ENCODE peak calls at places on chromosomes 5 and 9, in nine cellular contexts. Z is trophoblast cell; X is mesenchymal stem cell; B is GM06990; K is CD8-positive, alpha-beta memory T cell; T is effector memory CD4-positive, alpha-beta T cell; R is cardiac muscle cell; W is tibial artery; Y is right lobe of liver. J is an unnamed sample.
A peak's percentile ranks its signal among the peaks of the same experiment; 100 is the strongest.

GRCh38 chr5:541888-542692 is 17.8 kb upstream of the SLC9A3 start:
- DNase-seq in Y (peak; percentile 43), Z (no peak), W (no peak), B (no peak), K (no peak), X (no peak), R (no peak), T (no peak), J (no peak)

GRCh38 chr9:83920469-83920941 is 727 bp downstream of the KIF27 start:
- DNase-seq in X (peak; percentile 64), R (peak; percentile 50), Z (peak; percentile 37), T (no peak), W (no peak), Y (no peak), K (no peak), B (no peak), J (peak; percentile 71)

GRCh38 chr5:177178905-177179304 is 45.3 kb downstream of the NSD1 start:
- DNase-seq in K (no peak), X (no peak), T (no peak), B (no peak), Y (no peak), W (no peak), R (no peak), Z (no peak), J (no peak)

GRCh38 chr5:177416334-177416733 is 7.0 kb upstream of the F12 start:
- DNase-seq in T (no peak), Y (no peak), B (no peak), X (peak; percentile 91), Z (peak; percentile 83), W (peak; percentile 73), K (no peak), R (peak; percentile 60), J (no peak)

GRCh38 chr5:43917925-43918324 is 314.9 kb downstream of the NNT start:
- DNase-seq in T (no peak), K (no peak), Y (no peak), R (no peak), W (no peak), X (no peak), Z (no peak), B (no peak), J (no peak)

GRCh38 chr5:168012006-168012405 is 279.4 kb upstream of the WWC1 start:
- DNase-seq in K (no peak), X (no peak), Z (no peak), R (no peak), T (no peak), W (no peak), Y (no peak), B (no peak), J (no peak)

GRCh38 chr5:168992687-168993086 is 308.3 kb downstream of the SLIT3 start:
- DNase-seq in R (no peak), T (no peak), W (no peak), K (no peak), X (no peak), B (no peak), Y (no peak), Z (no peak), J (peak; percentile 65)

GRCh38 chr5:62208218-62208852 is 97.7 kb upstream of the KIF2A start:
- DNase-seq in T (no peak), K (no peak), R (no peak), Z (no peak), X (no peak), W (no peak), Y (no peak), B (no peak), J (no peak)

DNA sequence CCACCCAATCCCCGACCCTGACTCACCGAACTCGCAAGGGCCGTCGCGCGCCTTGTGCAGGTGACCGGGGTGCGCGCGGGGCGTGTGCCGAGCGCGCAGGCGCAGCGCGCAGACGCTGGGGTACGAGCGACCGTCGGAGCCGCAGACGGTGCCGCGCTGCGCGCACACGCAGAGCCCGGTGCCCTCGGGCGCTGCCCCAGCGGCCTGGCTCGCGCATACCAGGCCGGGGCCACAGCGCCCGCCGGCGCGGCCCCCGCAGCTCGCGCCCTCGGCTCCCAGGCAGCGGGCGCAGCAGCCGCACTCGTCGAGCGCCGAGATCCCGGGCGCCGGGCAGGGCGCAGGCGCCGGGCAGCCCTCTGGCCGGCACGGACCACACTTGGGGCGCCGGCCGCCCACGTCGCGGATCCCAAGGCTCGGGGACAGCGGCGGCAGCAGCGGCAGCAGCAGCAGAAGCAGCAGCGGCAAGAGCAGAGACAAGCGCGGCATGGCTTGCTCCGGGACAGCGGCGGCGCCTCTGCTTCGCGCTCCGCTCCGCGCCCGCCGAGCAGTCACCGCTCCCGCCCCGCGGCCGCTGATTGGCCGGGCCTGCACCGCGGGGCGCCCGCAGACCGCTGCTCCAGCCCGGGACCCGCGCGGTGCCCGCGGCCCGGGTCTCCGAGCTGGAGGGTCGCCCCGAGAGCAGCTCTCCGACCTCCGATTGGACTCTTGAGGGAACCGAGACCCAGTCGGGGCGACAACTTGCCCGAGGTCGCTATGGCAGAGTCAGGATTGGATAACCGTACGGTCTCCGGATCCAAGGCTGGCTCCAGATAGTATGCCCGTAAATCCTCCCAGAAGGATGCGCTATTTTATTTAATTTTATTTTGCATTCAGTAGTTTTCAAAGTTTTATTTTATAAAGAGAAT is at the start of gene IGFBPL1:
- DNase-seq in Z (no peak), B (peak; percentile 15), Y (no peak), X (peak; percentile 21), W (no peak), R (peak; percentile 21), T (no peak), K (no peak), J (peak; percentile 95)
- H3K4me3 ChIP-seq in Z (peak within 1 kb of the TSS; percentile 76), B (no peak within 1 kb of the TSS), Y (peak within 1 kb of the TSS; percentile 44), X (peak within 1 kb of the TSS; percentile 65), W (peak within 1 kb of the TSS; percentile 60), R (peak within 1 kb of the TSS; percentile 22), T (no peak within 1 kb of the TSS), K (no peak within 1 kb of the TSS), J (peak within 1 kb of the TSS; percentile 51)

DNA sequence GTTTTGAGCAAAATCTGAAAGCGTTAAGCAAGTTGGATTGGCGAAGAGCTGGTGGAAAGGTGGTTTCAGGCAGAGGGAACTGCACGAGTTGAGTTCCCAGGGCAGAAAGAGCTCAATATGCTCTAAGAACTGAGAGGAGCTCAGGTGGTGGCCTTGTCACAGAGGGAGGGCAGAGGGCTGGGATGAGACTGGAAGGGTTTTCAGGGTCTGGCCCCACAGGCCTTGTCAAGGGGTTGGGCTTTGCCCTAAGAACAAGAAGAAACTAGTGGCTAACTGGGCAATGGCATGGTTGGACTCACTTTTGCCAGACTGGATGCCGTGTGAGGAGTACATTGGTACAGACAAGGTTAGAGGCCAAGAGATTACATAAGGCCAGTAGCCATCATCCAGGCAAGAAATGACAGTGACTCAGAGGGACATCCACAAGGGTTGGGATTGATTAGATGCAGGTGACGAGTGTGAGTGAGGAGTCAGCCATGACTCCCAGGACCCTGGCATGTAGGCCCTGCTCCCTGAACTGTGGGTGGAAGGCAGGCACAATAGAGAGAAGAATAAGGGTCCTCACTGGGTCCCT is 75.1 kb upstream of the SMIM23 start:
- DNase-seq in X (no peak), Z (no peak), Y (no peak), K (no peak), W (peak; percentile 6), R (no peak), T (no peak), B (no peak), J (no peak)
- H3K27me3 ChIP-seq in X (peaks cover 6% of the 10 kb centered on the region), Z (no peaks in the 10 kb centered on the region), Y (no peaks in the 10 kb centered on the region), K (no peaks in the 10 kb centered on the region), W (no peaks in the 10 kb centered on the region), R (no peaks in the 10 kb centered on the region), T (no peaks in the 10 kb centered on the region), B (no peaks in the 10 kb centered on the region), J (no peaks in the 10 kb centered on the region)

GRCh38 chr9:120768247-120768646 is 25.0 kb downstream of the FBXW2 start:
- DNase-seq in K (no peak), R (no peak), B (no peak), W (no peak), T (no peak), Y (no peak), Z (no peak), X (no peak), J (no peak)

GRCh38 chr9:120767451-120767850 is 25.8 kb downstream of the FBXW2 start:
- DNase-seq in B (no peak), X (no peak), Y (no peak), W (no peak), K (no peak), R (no peak), T (no peak), Z (peak; percentile 18), J (no peak)

GRCh38 chr9:120768870-120769269 is 24.3 kb downstream of the FBXW2 start:
- DNase-seq in W (no peak), B (no peak), R (no peak), X (no peak), Z (no peak), K (no peak), Y (no peak), T (no peak), J (no peak)

GRCh38 chr9:120773218-120773617 is 20.0 kb downstream of the FBXW2 start:
- DNase-seq in B (no peak), W (no peak), K (no peak), X (no peak), R (no peak), Y (no peak), Z (no peak), T (no peak), J (no peak)

GRCh38 chr9:120770923-120771322 is 22.3 kb downstream of the FBXW2 start:
- DNase-seq in Y (no peak), X (no peak), T (no peak), Z (no peak), W (no peak), B (no peak), R (no peak), K (no peak), J (no peak)
- H3K4me3 ChIP-seq in Y (no peak overlapping the region), X (no peak overlapping the region), T (no peak overlapping the region), Z (no peak overlapping the region), W (no peak overlapping the region), B (no peak overlapping the region), R (no peak overlapping the region), K (no peak overlapping the region), J (no peak overlapping the region)

GRCh38 chr9:130262061-130262745 is 3.4 kb upstream of the HMCN2 start:
- DNase-seq in W (peak; percentile 4), X (no peak), T (no peak), R (no peak), K (no peak), B (no peak), Y (peak; percentile 66), Z (peak; percentile 38), J (no peak)

GRCh38 chr9:130260816-130261765 is 4.5 kb upstream of the HMCN2 start:
- DNase-seq in X (no peak), K (no peak), Z (no peak), T (no peak), R (no peak), B (no peak), Y (no peak), W (peak; percentile 28), J (no peak)

GRCh38 chr9:130263601-130264413 is 1.8 kb upstream of the HMCN2 start:
- DNase-seq in Z (no peak), X (peak; percentile 48), W (peak; percentile 19), K (no peak), R (peak; percentile 8), Y (peak; percentile 72), T (no peak), B (no peak), J (no peak)

GRCh38 chr9:130264414-130265350 is 878 bp upstream of the HMCN2 start:
- DNase-seq in X (no peak), Z (no peak), Y (no peak), R (no peak), B (no peak), W (peak; percentile 18), T (no peak), K (no peak), J (no peak)

DNA sequence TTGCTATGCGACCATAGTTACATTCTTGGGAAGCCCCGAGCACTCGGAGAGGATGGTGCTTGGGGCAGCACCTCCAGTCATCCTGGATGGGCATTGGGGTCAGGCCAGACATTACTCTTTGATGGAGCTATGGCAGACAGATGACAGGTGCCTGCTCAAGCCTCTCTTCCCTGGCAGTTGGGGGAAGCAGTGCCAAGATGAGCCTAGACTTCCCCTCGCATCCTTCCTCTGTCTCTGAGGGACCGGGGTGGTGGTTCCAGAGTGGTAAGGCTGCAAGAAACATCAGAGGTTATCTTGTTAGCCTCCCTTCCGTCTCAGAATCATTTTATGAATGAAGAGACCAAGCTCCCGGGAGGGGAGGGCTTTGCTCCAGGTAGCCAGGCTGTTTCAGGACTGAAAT is 2.8 kb upstream of the HMCN2 start:
- DNase-seq in T (no peak), B (no peak), W (peak; percentile 11), Z (no peak), R (no peak), K (no peak), X (no peak), Y (no peak), J (no peak)
- H3K27me3 ChIP-seq in T (peaks cover 35% of the 10 kb centered on the region), B (peaks cover 1% of the 10 kb centered on the region), W (no peaks in the 10 kb centered on the region), Z (no peaks in the 10 kb centered on the region), R (peaks cover 61% of the 10 kb centered on the region), K (peaks cover 27% of the 10 kb centered on the region), X (peaks cover 82% of the 10 kb centered on the region), Y (no peaks in the 10 kb centered on the region), J (peaks cover 26% of the 10 kb centered on the region)

J was measured in H7.